ENCODE peak calls at places on chromosomes 13 and 19, in five cellular contexts. T is testis, R is OCI-LY7, P is fibroblast of mammary gland, Q is epithelial cell of proximal tubule. I is an unnamed sample.

GRCh38 chr13:106372199-106373160 is 163.0 kb downstream of the EFNB2 start:
- DNase-seq in T (no peak), R (peak; percentile 2), P (peak; percentile 58), Q (no peak), I (no peak)

GRCh38 chr19:756232-756631 is 5.3 kb downstream of the MISP start:
- DNase-seq in T (peak; percentile 89), R (peak; percentile 47), P (peak; percentile 78), Q (no peak), I (peak; percentile 29)

GRCh38 chr19:51354742-51355148 is 11.4 kb downstream of the ETFB start:
- DNase-seq in T (peak; percentile 87), R (no peak), P (no peak), Q (no peak), I (no peak)

GRCh38 chr13:75960538-75960994 is 324.4 kb downstream of the LMO7 start:
- DNase-seq in T (no peak), R (no peak), P (no peak), Q (no peak), I (no peak)

GRCh38 chr19:23799321-23799720 is 40.6 kb upstream of the ZNF681 start:
- DNase-seq in T (no peak), R (peak; percentile 80), P (no peak), Q (no peak), I (no peak)

GRCh38 chr19:30228113-30228725 is 144.0 kb upstream of the ZNF536 start:
- DNase-seq in T (no peak), R (no peak), P (no peak), Q (no peak), I (no peak)

GRCh38 chr13:24192811-24193162 is 32.3 kb downstream of the SPATA13 start:
- DNase-seq in T (no peak), R (no peak), P (no peak), Q (no peak), I (no peak)

GRCh38 chr19:16571283-16571682 is 932 bp downstream of the SLC35E1 start:
- DNase-seq in T (no peak), R (peak; percentile 22), P (peak; percentile 75), Q (no peak), I (no peak)

GRCh38 chr13:79786176-79786575 is 305.2 kb downstream of the NDFIP2 start:
- DNase-seq in T (no peak), R (no peak), P (no peak), Q (no peak), I (no peak)

GRCh38 chr13:79860757-79861156 is 379.8 kb downstream of the NDFIP2 start:
- DNase-seq in T (no peak), R (no peak), P (no peak), Q (no peak), I (no peak)

GRCh38 chr19:1829958-1830357 is 17.9 kb upstream of the ATP8B3 start:
- DNase-seq in T (no peak), R (no peak), P (no peak), Q (no peak), I (no peak)

GRCh38 chr19:50358483-50359431 is 6.7 kb downstream of the NAPSA start:
- DNase-seq in T (peak; percentile 69), R (no peak), P (peak; percentile 48), Q (no peak), I (no peak)

GRCh38 chr13:25923217-25924085 is 128.4 kb downstream of the SHISA2 start:
- DNase-seq in T (no peak), R (no peak), P (no peak), Q (no peak), I (peak; percentile 39)

GRCh38 chr19:9308091-9308490 is 1.5 kb downstream of the ZNF699 start:
- DNase-seq in T (no peak), R (no peak), P (no peak), Q (no peak), I (no peak)

GRCh38 chr13:97600438-97601080 is 166.6 kb downstream of the RAP2A start:
- DNase-seq in T (no peak), R (no peak), P (peak; percentile 77), Q (no peak), I (peak; percentile 83)

GRCh38 chr13:92387245-92387644 is 839.4 kb upstream of the GPC6 start:
- DNase-seq in T (no peak), R (no peak), P (no peak), Q (no peak), I (no peak)

GRCh38 chr13:110520431-110521295 is 40.9 kb downstream of the RAB20 start:
- DNase-seq in T (peak; percentile 89), R (no peak), P (peak; percentile 86), Q (peak; percentile 54), I (peak; percentile 89)

GRCh38 chr13:51726446-51727185 is 77.3 kb downstream of the DHRS12 start:
- DNase-seq in T (no peak), R (no peak), P (peak; percentile 89), Q (no peak), I (peak; percentile 79)

GRCh38 chr19:33502991-33503790 is 18.4 kb downstream of the PEPD start:
- DNase-seq in T (no peak), R (no peak), P (no peak), Q (no peak), I (no peak)

GRCh38 chr13:66665991-66666390 is 564.1 kb downstream of the PCDH9 start:
- DNase-seq in T (peak; percentile 90), R (no peak), P (peak; percentile 77), Q (peak; percentile 95), I (peak; percentile 42)

GRCh38 chr19:49595819-49596404 is 4.9 kb downstream of the PRR12 start:
- DNase-seq in T (no peak), R (no peak), P (no peak), Q (no peak), I (no peak)

GRCh38 chr19:41940443-41941409 is 12.5 kb upstream of the ERFL start:
- DNase-seq in T (no peak), R (no peak), P (no peak), Q (no peak), I (no peak)

GRCh38 chr13:59715591-59715990 is 448.1 kb downstream of the DIAPH3 start:
- DNase-seq in T (no peak), R (no peak), P (no peak), Q (no peak), I (no peak)

GRCh38 chr19:51136891-51137551 is 5.1 kb upstream of the SIGLEC7 start:
- DNase-seq in T (no peak), R (no peak), P (no peak), Q (no peak), I (no peak)

GRCh38 chr13:64078480-64078936 is 2662.9 kb upstream of the PCDH20 start:
- DNase-seq in T (no peak), R (no peak), P (no peak), Q (no peak), I (no peak)

GRCh38 chr13:66296875-66297274 is 933.3 kb downstream of the PCDH9 start:
- DNase-seq in T (no peak), R (no peak), P (no peak), Q (no peak), I (no peak)

GRCh38 chr13:88895261-88895941 is 1224.2 kb downstream of the SLITRK5 start:
- DNase-seq in T (peak; percentile 30), R (no peak), P (no peak), Q (no peak), I (no peak)

GRCh38 chr13:59891053-59891452 is 272.7 kb downstream of the DIAPH3 start:
- DNase-seq in T (no peak), R (no peak), P (no peak), Q (no peak), I (no peak)

GRCh38 chr19:7788933-7789323 is 25.9 kb downstream of the CLEC4M start:
- DNase-seq in T (no peak), R (no peak), P (no peak), Q (no peak), I (no peak)
- TF ChIP-seq CTCF in T (no peak), R (no peak), P (no peak), Q (no peak), I (no peak)

GRCh38 chr19:11165486-11166030 is 10.0 kb upstream of the SPC24 start:
- DNase-seq in T (no peak), R (no peak), P (peak; percentile 60), Q (no peak), I (no peak)

GRCh38 chr19:11169896-11170678 is 14.5 kb upstream of the SPC24 start:
- DNase-seq in T (no peak), R (no peak), P (peak; percentile 97), Q (no peak), I (peak; percentile 56)

GRCh38 chr19:11166281-11167142 is 10.9 kb upstream of the SPC24 start:
- DNase-seq in T (no peak), R (no peak), P (peak; percentile 69), Q (no peak), I (no peak)

GRCh38 chr19:11171144-11171543 is 15.6 kb upstream of the SPC24 start:
- DNase-seq in T (no peak), R (no peak), P (no peak), Q (no peak), I (no peak)

DNA sequence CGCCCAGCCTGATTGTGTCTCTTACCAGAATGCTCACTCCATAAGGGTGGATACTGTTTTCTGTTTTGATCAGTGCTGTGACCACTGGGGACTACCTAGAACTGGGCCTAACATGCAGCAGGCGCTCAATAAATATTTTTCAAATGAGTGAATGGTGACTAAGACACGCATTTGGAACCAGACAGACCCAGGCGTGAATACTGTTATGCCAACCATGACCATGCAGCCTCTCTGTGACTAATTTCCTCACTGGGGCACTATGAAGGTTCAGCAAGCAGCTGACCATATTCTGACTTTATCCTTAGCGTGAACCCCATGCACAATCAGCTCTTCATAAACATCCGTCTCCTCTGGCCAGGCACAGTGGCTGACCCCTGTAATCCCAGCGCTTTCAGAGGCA is 13.0 kb upstream of the SPC24 start:
- DNase-seq in T (no peak), R (no peak), P (peak; percentile 99), Q (peak; percentile 94), I (peak; percentile 91)
- TF ChIP-seq CTCF in T (no peak), R (no peak), P (no peak), Q (no peak), I (no peak)

DNA sequence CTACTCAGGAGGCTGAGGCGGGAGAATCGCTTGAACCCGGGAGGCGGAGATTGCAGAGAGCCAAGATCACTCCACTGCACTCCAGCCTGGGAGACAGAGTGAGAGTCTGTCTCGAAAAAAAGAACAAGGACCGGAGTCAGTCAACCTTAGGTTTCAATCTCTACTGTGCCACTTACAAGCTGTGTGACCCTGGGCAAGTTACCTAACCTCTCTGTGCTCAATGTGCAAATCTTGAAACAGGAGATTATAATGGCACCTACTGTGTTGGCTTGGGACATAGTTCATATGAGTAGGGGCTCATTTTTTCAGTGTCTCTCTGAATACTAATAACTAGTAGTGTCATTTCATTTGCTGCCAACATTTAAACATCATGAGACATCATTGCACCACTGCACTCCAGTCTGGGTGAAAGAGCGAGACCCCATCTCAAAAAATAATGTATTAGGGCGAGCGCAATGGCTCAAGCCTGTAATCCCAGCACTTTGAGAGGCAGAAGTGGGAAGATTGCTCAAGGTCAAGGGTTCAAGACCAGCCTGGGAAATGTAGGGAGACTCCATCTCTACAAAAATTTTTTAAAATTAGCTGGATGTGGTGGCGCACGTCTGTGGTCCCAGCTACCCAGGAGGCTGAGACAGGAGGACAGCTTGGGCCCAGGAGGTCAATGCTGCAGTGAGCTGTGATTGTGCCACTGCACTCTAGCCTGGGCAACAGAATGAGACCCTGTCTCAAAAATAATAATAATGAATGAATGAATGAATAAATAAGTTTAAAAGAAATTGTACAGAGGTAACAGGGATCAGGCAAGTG is 5.5 kb downstream of the C3 start:
- DNase-seq in T (no peak), R (no peak), P (no peak), Q (no peak), I (no peak)
- TF ChIP-seq CTCF in T (no peak), R (no peak), P (no peak), Q (no peak), I (no peak)

DNA sequence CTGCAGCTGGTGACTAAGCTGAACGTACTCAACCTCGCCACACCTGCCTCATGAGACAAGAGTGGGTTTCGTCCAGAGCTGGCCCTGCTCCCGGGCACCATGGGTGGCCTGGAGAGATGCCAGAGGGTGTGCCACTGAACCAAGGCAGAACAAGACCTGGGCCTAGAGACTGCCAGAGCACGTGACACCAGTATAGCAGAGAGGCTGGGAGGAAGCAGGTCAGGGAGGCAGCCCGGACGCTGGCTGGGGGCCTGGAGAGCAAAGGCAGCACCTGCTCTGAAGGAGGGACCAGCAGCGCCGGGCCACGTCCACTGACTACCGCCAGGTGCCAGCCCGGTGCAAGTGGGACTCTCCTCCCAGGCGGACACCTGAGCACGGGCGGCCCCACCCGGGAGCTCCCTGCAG is 7.3 kb upstream of the C13orf46 start:
- DNase-seq in T (no peak), R (no peak), P (no peak), Q (peak; percentile 54), I (peak; percentile 99)
- TF ChIP-seq CTCF in T (no peak), R (no peak), P (no peak), Q (no peak), I (no peak)